ENCODE peak calls at places on chromosomes 2 and 18, in six cellular contexts. N is upper lobe of right lung, H is tibial nerve, T is PC-9, Z is pancreas, X is lung. O is an unnamed sample.

GRCh38 chr2:230129343-230129742 is 60.6 kb upstream of the SLC16A14 start:
- DNase-seq in N (no peak), H (no peak), T (no peak), Z (no peak), X (no peak), O (no peak)

GRCh38 chr2:218323526-218324472 is 31.5 kb upstream of the TMBIM1 start:
- DNase-seq in N (peak; percentile 80), H (peak; percentile 24), T (peak; percentile 92), Z (peak; percentile 68), X (peak; percentile 65), O (no peak)

GRCh38 chr2:20666114-20666363 is 905 bp upstream of the GDF7 start:
- DNase-seq in N (peak; percentile 63), H (no peak), T (no peak), Z (no peak), X (no peak), O (no peak)

GRCh38 chr2:150133623-150134022 is 353.8 kb downstream of the RND3 start:
- DNase-seq in N (no peak), H (no peak), T (peak; percentile 49), Z (no peak), X (no peak), O (no peak)

GRCh38 chr2:112881217-112882000 is 29.6 kb upstream of the IL37 start:
- DNase-seq in N (no peak), H (no peak), T (no peak), Z (no peak), X (no peak), O (no peak)

GRCh38 chr2:170260188-170260587 is 82.2 kb downstream of the MYO3B start:
- DNase-seq in N (no peak), H (no peak), T (no peak), Z (no peak), X (no peak), O (no peak)

GRCh38 chr2:41400057-41400665 is 647.7 kb upstream of the PKDCC start:
- DNase-seq in N (no peak), H (no peak), T (no peak), Z (no peak), X (no peak), O (no peak)

GRCh38 chr2:130337735-130338325 is 4.9 kb upstream of the IMP4 start:
- DNase-seq in N (no peak), H (no peak), T (no peak), Z (no peak), X (no peak), O (no peak)

GRCh38 chr2:72917875-72918660 is 749 bp downstream of the EMX1 start:
- DNase-seq in N (no peak), H (no peak), T (no peak), Z (peak; percentile 71), X (no peak), O (no peak)

GRCh38 chr2:173522356-173522755 is 167.7 kb downstream of the CDCA7 start:
- DNase-seq in N (no peak), H (no peak), T (no peak), Z (no peak), X (no peak), O (no peak)

GRCh38 chr2:228688007-228688645 is 506.6 kb upstream of the SPHKAP start:
- DNase-seq in N (no peak), H (no peak), T (no peak), Z (no peak), X (no peak), O (no peak)

GRCh38 chr2:76478636-76479035 is 767.9 kb upstream of the GCFC2 start:
- DNase-seq in N (no peak), H (no peak), T (no peak), Z (no peak), X (no peak), O (no peak)

GRCh38 chr18:2087877-2088673 is 483.2 kb downstream of the METTL4 start:
- DNase-seq in N (no peak), H (no peak), T (no peak), Z (no peak), X (no peak), O (peak; percentile 49)

DNA sequence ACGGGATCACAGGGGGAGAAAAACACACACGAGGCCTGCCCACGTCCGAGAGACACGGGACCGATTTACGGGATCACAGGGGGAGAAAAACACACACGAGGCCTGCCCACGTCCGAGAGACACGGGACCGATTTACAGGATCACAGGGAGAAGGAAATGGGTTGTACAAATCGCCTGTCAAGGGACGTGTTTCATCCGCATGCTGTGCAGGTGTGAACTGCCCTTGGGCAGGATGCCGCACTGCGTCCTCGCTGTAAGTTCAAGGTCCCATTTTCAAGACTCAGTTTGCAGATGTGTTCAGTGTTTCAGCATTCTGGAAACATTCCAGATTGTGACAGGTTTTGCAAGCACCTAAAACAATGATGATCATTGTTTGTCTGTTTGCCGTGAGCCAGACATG is 2.3 kb upstream of the KCNG2 start:
- DNase-seq in N (peak; percentile 26), H (no peak), T (no peak), Z (peak; percentile 10), X (no peak), O (no peak)
- H3K27me3 ChIP-seq in N (peaks cover 52% of the 10 kb centered on the region), H (peaks cover 67% of the 10 kb centered on the region), T (peaks cover 8% of the 10 kb centered on the region), Z (peaks cover 5% of the 10 kb centered on the region), X (peaks cover 15% of the 10 kb centered on the region), O (peaks cover 62% of the 10 kb centered on the region)

GRCh38 chr18:26864658-26865057 is 849 bp downstream of the AQP4 start:
- DNase-seq in N (peak; percentile 64), H (no peak), T (no peak), Z (no peak), X (peak; percentile 32), O (no peak)
- H3K27me3 ChIP-seq in N (no peaks in the 10 kb centered on the region), H (peaks cover 21% of the 10 kb centered on the region), T (no peaks in the 10 kb centered on the region), Z (no peaks in the 10 kb centered on the region), X (no peaks in the 10 kb centered on the region), O (no peaks in the 10 kb centered on the region)

GRCh38 chr2:27263287-27264252 is 723 bp upstream of the SLC30A3 start:
- DNase-seq in N (no peak), H (no peak), T (no peak), Z (peak; percentile 54), X (no peak), O (no peak)

GRCh38 chr2:27261926-27262298 is 935 bp downstream of the SLC30A3 start:
- DNase-seq in N (no peak), H (no peak), T (no peak), Z (peak; percentile 56), X (no peak), O (no peak)

GRCh38 chr2:27262379-27263286 is at the start of gene SLC30A3:
- DNase-seq in N (peak; percentile 86), H (peak; percentile 10), T (peak; percentile 51), Z (peak; percentile 78), X (peak; percentile 58), O (peak; percentile 77)

GRCh38 chr2:27264253-27264752 is 1.5 kb upstream of the SLC30A3 start:
- DNase-seq in N (no peak), H (no peak), T (no peak), Z (no peak), X (no peak), O (no peak)

DNA sequence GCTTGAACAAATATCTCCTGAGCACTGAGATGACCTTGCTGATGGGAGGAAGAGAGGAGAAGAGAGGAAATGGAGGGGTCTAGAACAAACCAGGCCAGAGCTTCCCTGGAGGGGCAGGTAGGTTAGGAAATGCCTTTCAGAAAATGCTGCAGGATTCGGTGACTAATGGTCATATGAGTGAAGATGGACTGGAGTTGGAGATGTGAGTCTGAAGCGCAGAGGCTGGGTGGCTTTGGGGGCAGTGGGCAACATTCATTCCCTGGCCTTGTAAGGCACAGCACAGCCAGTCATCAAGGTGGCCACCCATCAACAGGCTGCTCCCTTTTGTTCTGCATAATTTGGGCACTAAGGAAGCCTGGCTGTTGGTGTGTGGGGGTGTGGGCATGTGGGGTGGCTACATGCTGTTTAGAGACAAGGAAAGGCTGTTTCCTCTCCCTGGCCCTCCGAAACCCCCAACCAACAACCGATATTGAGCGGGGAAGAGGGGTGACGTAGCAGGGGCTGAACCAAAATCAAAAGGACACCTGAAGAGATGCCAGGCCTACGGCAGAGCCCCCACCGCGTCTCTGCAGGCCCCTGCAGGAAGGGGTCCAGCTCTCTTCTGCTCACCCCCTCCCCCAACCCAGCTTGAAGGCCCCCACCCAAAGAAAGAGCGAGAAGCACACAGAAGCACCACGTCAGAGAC is 1.5 kb downstream of the SLC30A3 start:
- DNase-seq in N (no peak), H (no peak), T (no peak), Z (no peak), X (no peak), O (no peak)
- H3K27me3 ChIP-seq in N (peaks cover 75% of the 10 kb centered on the region), H (peaks cover 96% of the 10 kb centered on the region), T (peaks cover 70% of the 10 kb centered on the region), Z (no peaks in the 10 kb centered on the region), X (no peaks in the 10 kb centered on the region), O (peaks cover 85% of the 10 kb centered on the region)

GRCh38 chr2:9166579-9167392 is 39.8 kb upstream of the ASAP2 start:
- DNase-seq in N (no peak), H (no peak), T (no peak), Z (no peak), X (no peak), O (no peak)
- H3K27me3 ChIP-seq in N (no peaks in the 10 kb centered on the region), H (no peaks in the 10 kb centered on the region), T (no peaks in the 10 kb centered on the region), Z (no peaks in the 10 kb centered on the region), X (no peaks in the 10 kb centered on the region), O (no peaks in the 10 kb centered on the region)

DNA sequence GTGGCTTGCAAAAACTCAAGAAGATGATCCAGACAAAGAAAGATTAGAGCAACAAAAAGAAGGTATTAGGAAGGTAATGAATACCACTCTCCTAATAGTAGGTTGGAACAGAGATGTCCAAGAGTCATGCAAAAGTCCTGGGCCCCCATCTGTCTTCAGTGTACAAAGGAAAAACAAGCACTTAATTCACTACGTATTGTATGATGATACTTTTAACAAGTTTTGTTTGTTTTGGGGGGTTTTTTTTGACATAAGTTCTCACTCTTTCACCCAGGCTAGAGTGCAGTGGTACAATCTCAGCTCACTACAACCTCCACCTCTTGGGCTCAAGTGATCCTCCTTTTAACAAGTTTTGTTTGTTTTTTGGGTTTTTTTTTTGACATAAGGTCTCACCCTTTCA is 80.6 kb upstream of the RTN4 start:
- DNase-seq in N (no peak), H (no peak), T (no peak), Z (no peak), X (no peak), O (no peak)
- H3K27me3 ChIP-seq in N (no peaks in the 10 kb centered on the region), H (no peaks in the 10 kb centered on the region), T (no peaks in the 10 kb centered on the region), Z (no peaks in the 10 kb centered on the region), X (no peaks in the 10 kb centered on the region), O (no peaks in the 10 kb centered on the region)

GRCh38 chr2:110789706-110790105 is 57.3 kb downstream of the ACOXL start:
- DNase-seq in N (no peak), H (no peak), T (no peak), Z (no peak), X (no peak), O (no peak)

GRCh38 chr2:110788936-110789335 is 56.6 kb downstream of the ACOXL start:
- DNase-seq in N (no peak), H (no peak), T (no peak), Z (no peak), X (no peak), O (no peak)

GRCh38 chr2:110794390-110794789 is 62.0 kb downstream of the ACOXL start:
- DNase-seq in N (no peak), H (no peak), T (no peak), Z (no peak), X (no peak), O (no peak)

GRCh38 chr2:110793034-110793433 is 60.7 kb downstream of the ACOXL start:
- DNase-seq in N (no peak), H (no peak), T (no peak), Z (no peak), X (no peak), O (no peak)

DNA sequence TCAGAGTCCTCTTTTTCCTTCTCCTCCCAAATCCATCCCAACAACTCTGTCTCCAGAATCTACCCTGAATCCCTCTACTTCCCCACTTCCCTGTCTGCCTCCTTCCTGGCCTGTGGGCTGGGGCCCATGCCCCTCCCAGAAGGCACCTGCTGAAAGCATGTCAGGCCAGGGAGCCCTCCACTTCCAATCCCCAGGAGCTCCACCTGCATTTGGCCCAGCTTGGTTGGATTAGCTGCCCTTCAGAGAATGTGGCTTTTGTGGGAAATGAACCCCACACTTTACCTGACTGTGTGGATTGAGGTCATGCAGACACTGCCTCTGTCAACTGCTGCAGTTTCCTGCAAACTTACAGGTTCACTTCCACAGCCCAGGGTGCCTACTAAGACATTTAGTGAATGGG is 58.5 kb downstream of the ACOXL start:
- DNase-seq in N (no peak), H (no peak), T (no peak), Z (no peak), X (no peak), O (no peak)
- H3K27me3 ChIP-seq in N (no peaks in the 10 kb centered on the region), H (peaks cover 13% of the 10 kb centered on the region), T (no peaks in the 10 kb centered on the region), Z (no peaks in the 10 kb centered on the region), X (no peaks in the 10 kb centered on the region), O (peaks cover 19% of the 10 kb centered on the region)